ENCODE peak calls at places on chromosomes 4 and X, in four cellular contexts. A, Z, U and J are unnamed samples.

GRCh38 chr4:169015237-169015636 is 5.2 kb upstream of the CBR4 start:
- DNase-seq in A (no peak), Z (no peak), U (peak), J (no peak)

GRCh38 chr4:69039071-69039470 is 57.2 kb upstream of the UGT2B7 start:
- DNase-seq in A (no peak), Z (no peak), U (no peak), J (no peak)

GRCh38 chr4:176492648-176493302 is 173.0 kb downstream of the SPCS3 start:
- DNase-seq in A (no peak), Z (no peak), U (no peak), J (no peak)

GRCh38 chrX:1679238-1679637 is 64.4 kb downstream of the ASMT start:
- DNase-seq in A (no peak), Z (no peak), U (no peak), J (no peak)

GRCh38 chr4:169080970-169081369 is 70.9 kb upstream of the CBR4 start:
- DNase-seq in A (no peak), Z (no peak), U (no peak), J (no peak)

GRCh38 chrX:154002215-154002719 is 17.4 kb downstream of the IRAK1 start:
- DNase-seq in A (peak), Z (no peak), U (no peak), J (no peak)

GRCh38 chr4:179465131-179465797 is 2023.0 kb upstream of the AGA start:
- DNase-seq in A (no peak), Z (no peak), U (no peak), J (no peak)

GRCh38 chr4:143273170-143273917 is 63.3 kb upstream of the GAB1 start:
- DNase-seq in A (no peak), Z (no peak), U (no peak), J (no peak)

GRCh38 chr4:153438916-153439756 is 27.0 kb upstream of the TMEM131L start:
- DNase-seq in A (no peak), Z (no peak), U (no peak), J (no peak)

GRCh38 chrX:150848914-150849365 is 49.5 kb downstream of the CD99L2 start:
- DNase-seq in A (peak), Z (peak), U (peak), J (peak)

GRCh38 chr4:47525154-47525819 is 40.2 kb downstream of the ATP10D start:
- DNase-seq in A (no peak), Z (no peak), U (no peak), J (no peak)

GRCh38 chr4:164193676-164194075 is 560.3 kb upstream of the SMIM31 start:
- DNase-seq in A (no peak), Z (no peak), U (no peak), J (no peak)

GRCh38 chrX:33183366-33183765 is 28.0 kb downstream of the DMD start:
- DNase-seq in A (peak), Z (no peak), U (peak), J (no peak)

GRCh38 chrX:29531336-29531735 is 684.0 kb upstream of the MAGEB2 start:
- DNase-seq in A (no peak), Z (no peak), U (no peak), J (no peak)

GRCh38 chr4:165177725-165178666 is 29.4 kb upstream of the KLHL2 start:
- DNase-seq in A (no peak), Z (no peak), U (no peak), J (no peak)

GRCh38 chr4:141056473-141056872 is 76.8 kb downstream of the RNF150 start:
- DNase-seq in A (no peak), Z (no peak), U (no peak), J (no peak)

GRCh38 chr4:143337600-143338287 is 1.1 kb downstream of the GAB1 start:
- DNase-seq in A (peak), Z (peak), U (peak), J (peak)

GRCh38 chr4:70761276-70761816 is 39.6 kb downstream of the RUFY3 start:
- DNase-seq in A (no peak), Z (no peak), U (no peak), J (no peak)

GRCh38 chrX:77768787-77769186 is 17.2 kb downstream of the ATRX start:
- DNase-seq in A (no peak), Z (no peak), U (no peak), J (no peak)

GRCh38 chr4:124304936-124305335 is 407.6 kb downstream of the ANKRD50 start:
- DNase-seq in A (no peak), Z (no peak), U (no peak), J (no peak)

GRCh38 chr4:111919666-111920065 is 225.6 kb upstream of the FAM241A start:
- DNase-seq in A (no peak), Z (no peak), U (no peak), J (no peak)

GRCh38 chr4:5237086-5237485 is 185.8 kb downstream of the STK32B start:
- DNase-seq in A (no peak), Z (no peak), U (no peak), J (no peak)

GRCh38 chr4:27084685-27085356 is 224.2 kb downstream of the STIM2 start:
- DNase-seq in A (peak), Z (no peak), U (peak), J (no peak)

GRCh38 chr4:121728066-121728465 is 31.3 kb upstream of the ANXA5 start:
- DNase-seq in A (no peak), Z (no peak), U (no peak), J (no peak)

GRCh38 chr4:139297001-139297410 is 4.3 kb upstream of the NAA15 start:
- DNase-seq in A (no peak), Z (no peak), U (no peak), J (no peak)

GRCh38 chr4:169132561-169133305 is 122.7 kb upstream of the CBR4 start:
- DNase-seq in A (no peak), Z (no peak), U (no peak), J (no peak)

GRCh38 chr4:64158648-64159326 is 250.5 kb downstream of the TECRL start:
- DNase-seq in A (peak), Z (peak), U (peak), J (no peak)

GRCh38 chrX:151552721-151553120 is 10.8 kb upstream of the PASD1 start:
- DNase-seq in A (no peak), Z (no peak), U (no peak), J (no peak)

GRCh38 chrX:96987228-96987627 is 103.5 kb downstream of the RPA4 start:
- DNase-seq in A (no peak), Z (no peak), U (no peak), J (no peak)

GRCh38 chrX:151789179-151789800 is 54.7 kb downstream of the CNGA2 start:
- DNase-seq in A (no peak), Z (no peak), U (peak), J (no peak)

GRCh38 chr4:137583650-137584049 is 51.4 kb upstream of the PCDH18 start:
- DNase-seq in A (peak), Z (no peak), U (no peak), J (no peak)